ENCODE peak calls at places on chromosomes 7 and 10, in six cellular contexts. One of them, this sample, is unnamed.

GRCh38 chr10:130333185-130333584 is 197.0 kb downstream of the GLRX3 start:
- DNase-seq in GDM1: no peak
- DNase-seq in testis: no peak
- DNase-seq in Peyer's patch: no peak
- DNase-seq in stimulated activated CD8-positive, alpha-beta memory T cell treated with anti-CD3 and anti-CD28 coated beads, Interleukin-4, amount 100 ng/mL, for 48 hours: no peak
- DNase-seq in H9: no peak
- DNase-seq in this sample: no peak

GRCh38 chr7:123522061-123522460 is 12.3 kb downstream of the IQUB start:
- DNase-seq in testis: no peak
- DNase-seq in H9: no peak
- DNase-seq in GDM1: no peak
- DNase-seq in stimulated activated CD8-positive, alpha-beta memory T cell treated with anti-CD3 and anti-CD28 coated beads, Interleukin-4, amount 100 ng/mL, for 48 hours: no peak
- DNase-seq in Peyer's patch: no peak
- DNase-seq in this sample: peak

GRCh38 chr10:64368298-64368697 is 847.1 kb downstream of the REEP3 start:
- DNase-seq in H9: no peak
- DNase-seq in stimulated activated CD8-positive, alpha-beta memory T cell treated with anti-CD3 and anti-CD28 coated beads, Interleukin-4, amount 100 ng/mL, for 48 hours: no peak
- DNase-seq in Peyer's patch: no peak
- DNase-seq in GDM1: no peak
- DNase-seq in testis: no peak
- DNase-seq in this sample: no peak

GRCh38 chr7:150988230-150989226 is 2.3 kb upstream of the NOS3 start:
- DNase-seq in stimulated activated CD8-positive, alpha-beta memory T cell treated with anti-CD3 and anti-CD28 coated beads, Interleukin-4, amount 100 ng/mL, for 48 hours: peak
- DNase-seq in GDM1: peak
- DNase-seq in testis: peak
- DNase-seq in Peyer's patch: peak
- DNase-seq in H9: peak
- DNase-seq in this sample: peak

GRCh38 chr10:44960098-44960480 is 487 bp downstream of the RASSF4 start:
- DNase-seq in testis: no peak
- DNase-seq in stimulated activated CD8-positive, alpha-beta memory T cell treated with anti-CD3 and anti-CD28 coated beads, Interleukin-4, amount 100 ng/mL, for 48 hours: peak
- DNase-seq in Peyer's patch: no peak
- DNase-seq in GDM1: no peak
- DNase-seq in H9: no peak
- DNase-seq in this sample: no peak

GRCh38 chr7:2613926-2614613 is 17.7 kb upstream of the TTYH3 start:
- DNase-seq in stimulated activated CD8-positive, alpha-beta memory T cell treated with anti-CD3 and anti-CD28 coated beads, Interleukin-4, amount 100 ng/mL, for 48 hours: no peak
- DNase-seq in H9: no peak
- DNase-seq in testis: peak
- DNase-seq in Peyer's patch: no peak
- DNase-seq in GDM1: no peak
- DNase-seq in this sample: peak

GRCh38 chr10:101001225-101002035 is 1.8 kb downstream of the LZTS2 start:
- DNase-seq in testis: peak
- DNase-seq in GDM1: no peak
- DNase-seq in Peyer's patch: peak
- DNase-seq in stimulated activated CD8-positive, alpha-beta memory T cell treated with anti-CD3 and anti-CD28 coated beads, Interleukin-4, amount 100 ng/mL, for 48 hours: no peak
- DNase-seq in H9: no peak
- DNase-seq in this sample: peak

GRCh38 chr7:156592124-156592884 is 48.3 kb upstream of the RNF32 start:
- DNase-seq in H9: no peak
- DNase-seq in testis: no peak
- DNase-seq in stimulated activated CD8-positive, alpha-beta memory T cell treated with anti-CD3 and anti-CD28 coated beads, Interleukin-4, amount 100 ng/mL, for 48 hours: no peak
- DNase-seq in Peyer's patch: no peak
- DNase-seq in GDM1: no peak
- DNase-seq in this sample: no peak